ENCODE peak calls at places on chromosomes 3 and 15, in five cellular contexts. M is testis; E is stomach; Q is CD8-positive, alpha-beta memory T cell; V is aorta. R is an unnamed sample.

GRCh38 chr15:84648539-84648938 is 5.5 kb downstream of the WDR73 start:
- DNase-seq in M (peak; percentile 54), E (no peak), Q (no peak), V (peak; percentile 68), R (no peak)

GRCh38 chr15:34336333-34336732 is 1.2 kb downstream of the SLC12A6 start:
- DNase-seq in M (no peak), E (no peak), Q (no peak), V (no peak), R (no peak)

GRCh38 chr3:155356594-155357370 is 63.3 kb upstream of the STRIT1 start:
- DNase-seq in M (no peak), E (no peak), Q (no peak), V (no peak), R (no peak)

GRCh38 chr3:143249014-143249413 is 129.4 kb downstream of the CHST2 start:
- DNase-seq in M (no peak), E (no peak), Q (no peak), V (no peak), R (no peak)

GRCh38 chr3:187743195-187744141 is 1.8 kb downstream of the BCL6 start:
- DNase-seq in M (peak; percentile 79), E (peak; percentile 63), Q (no peak), V (peak; percentile 86), R (no peak)

GRCh38 chr15:45101749-45102148 is 12.2 kb downstream of the DUOX2 start:
- DNase-seq in M (no peak), E (no peak), Q (no peak), V (no peak), R (no peak)

GRCh38 chr3:28081533-28081947 is 159.9 kb upstream of the CMC1 start:
- DNase-seq in M (no peak), E (no peak), Q (no peak), V (no peak), R (no peak)

GRCh38 chr3:186871403-186871924 is 29.0 kb downstream of the ADIPOQ start:
- DNase-seq in M (no peak), E (no peak), Q (no peak), V (no peak), R (no peak)

GRCh38 chr15:27589260-27589659 is 509.9 kb downstream of the OCA2 start:
- DNase-seq in M (no peak), E (no peak), Q (no peak), V (no peak), R (no peak)

GRCh38 chr15:76936671-76937070 is 5.1 kb downstream of the RCN2 start:
- DNase-seq in M (no peak), E (no peak), Q (no peak), V (no peak), R (no peak)

GRCh38 chr3:148269816-148270215 is 427.9 kb upstream of the AGTR1 start:
- DNase-seq in M (no peak), E (no peak), Q (no peak), V (no peak), R (no peak)

GRCh38 chr3:126557761-126558160 is 971 bp downstream of the C3orf22 start:
- DNase-seq in M (peak; percentile 11), E (peak; percentile 2), Q (no peak), V (peak; percentile 10), R (no peak)

GRCh38 chr3:126127452-126127851 is 43.5 kb upstream of the SLC41A3 start:
- DNase-seq in M (no peak), E (peak; percentile 9), Q (no peak), V (peak; percentile 31), R (no peak)

GRCh38 chr3:107514453-107514852 is 8.3 kb upstream of the BBX start:
- DNase-seq in M (no peak), E (no peak), Q (no peak), V (no peak), R (no peak)

GRCh38 chr3:180516368-180516767 is 85.6 kb upstream of the TTC14 start:
- DNase-seq in M (no peak), E (no peak), Q (no peak), V (peak; percentile 26), R (no peak)

GRCh38 chr3:43838009-43838758 is 147.4 kb downstream of the ABHD5 start:
- DNase-seq in M (no peak), E (no peak), Q (no peak), V (no peak), R (no peak)

GRCh38 chr3:127739347-127740135 is 66.8 kb downstream of the ABTB1 start:
- DNase-seq in M (no peak), E (no peak), Q (no peak), V (no peak), R (no peak)

GRCh38 chr3:93969997-93970396 is 3.7 kb downstream of the PROS1 start:
- DNase-seq in M (no peak), E (no peak), Q (no peak), V (no peak), R (no peak)

GRCh38 chr3:38655708-38656300 is 6.3 kb upstream of the SCN5A start:
- DNase-seq in M (no peak), E (no peak), Q (no peak), V (no peak), R (no peak)

GRCh38 chr15:34953851-34954250 is 15.7 kb downstream of the AQR start:
- DNase-seq in M (no peak), E (no peak), Q (no peak), V (no peak), R (no peak)

GRCh38 chr15:68412218-68412617 is 19.7 kb downstream of the ITGA11 start:
- DNase-seq in M (peak; percentile 2), E (no peak), Q (no peak), V (no peak), R (no peak)

DNA sequence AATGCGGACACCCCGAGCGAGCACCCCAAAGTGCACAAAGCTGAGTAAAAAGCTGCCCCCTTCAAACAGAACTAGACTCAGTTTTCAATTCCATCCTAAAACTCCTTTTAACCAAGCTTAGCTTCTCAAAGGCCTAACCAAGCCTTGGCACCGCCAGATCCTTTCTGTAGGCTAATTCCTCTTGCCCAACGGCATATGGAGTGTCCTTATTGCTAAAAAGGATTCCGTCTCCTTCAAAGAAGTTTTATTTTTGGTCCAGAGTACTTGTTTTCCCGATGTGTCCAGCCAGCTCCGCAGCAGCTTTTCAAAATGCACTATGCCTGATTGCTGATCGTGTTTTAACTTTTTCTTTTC is 5.3 kb downstream of the BHLHE40 start:
- DNase-seq in M (no peak), E (no peak), Q (no peak), V (no peak), R (no peak)
- H3K4me3 ChIP-seq in M (no peak overlapping the region), E (peak overlapping the region; percentile 19), Q (peak overlapping the region; percentile 47), V (no peak overlapping the region), R (peak overlapping the region; percentile 16)

GRCh38 chr15:55282284-55282833 is 7.3 kb downstream of the RAB27A start:
- DNase-seq in M (peak; percentile 70), E (no peak), Q (peak; percentile 11), V (no peak), R (no peak)

GRCh38 chr15:55277715-55278114 is 11.9 kb downstream of the RAB27A start:
- DNase-seq in M (no peak), E (no peak), Q (no peak), V (no peak), R (no peak)

GRCh38 chr15:55281517-55282227 is 7.9 kb downstream of the RAB27A start:
- DNase-seq in M (no peak), E (no peak), Q (no peak), V (no peak), R (no peak)

GRCh38 chr15:55279100-55279745 is 10.4 kb downstream of the RAB27A start:
- DNase-seq in M (no peak), E (no peak), Q (no peak), V (no peak), R (no peak)

GRCh38 chr15:55279746-55280351 is 9.8 kb downstream of the RAB27A start:
- DNase-seq in M (no peak), E (no peak), Q (peak; percentile 49), V (no peak), R (peak; percentile 39)
- H3K4me1 ChIP-seq in M (peaks cover 4% of the 10 kb centered on the region), E (peaks cover 43% of the 10 kb centered on the region), Q (peaks cover 90% of the 10 kb centered on the region), V (peaks cover 1% of the 10 kb centered on the region), R (peaks cover 64% of the 10 kb centered on the region)

GRCh38 chr15:94777037-94777436 is 545.7 kb downstream of the MCTP2 start:
- DNase-seq in M (no peak), E (no peak), Q (no peak), V (no peak), R (no peak)

GRCh38 chr15:94780108-94780507 is 548.7 kb downstream of the MCTP2 start:
- DNase-seq in M (no peak), E (no peak), Q (no peak), V (no peak), R (no peak)
- H3K27ac ChIP-seq in M (no peak overlapping the region), E (no peak overlapping the region), Q (no peak overlapping the region), V (no peak overlapping the region), R (no peak overlapping the region)

GRCh38 chr3:177194319-177194718 is 3.0 kb downstream of the TBL1XR1 start:
- DNase-seq in M (no peak), E (no peak), Q (no peak), V (no peak), R (no peak)

GRCh38 chr3:177195242-177195940 is 1.9 kb downstream of the TBL1XR1 start:
- DNase-seq in M (peak; percentile 37), E (no peak), Q (no peak), V (no peak), R (no peak)

GRCh38 chr3:177191108-177191779 is 6.0 kb downstream of the TBL1XR1 start:
- DNase-seq in M (no peak), E (no peak), Q (no peak), V (no peak), R (no peak)

GRCh38 chr3:177195941-177196472 is 1.3 kb downstream of the TBL1XR1 start:
- DNase-seq in M (peak; percentile 27), E (no peak), Q (no peak), V (no peak), R (no peak)

GRCh38 chr3:177193706-177194268 is 3.5 kb downstream of the TBL1XR1 start:
- DNase-seq in M (no peak), E (no peak), Q (no peak), V (no peak), R (no peak)
- H3K4me3 ChIP-seq in M (no peak overlapping the region), E (no peak overlapping the region), Q (peak overlapping the region; percentile 92), V (peak overlapping the region; percentile 23), R (peak overlapping the region; percentile 97)

DNA sequence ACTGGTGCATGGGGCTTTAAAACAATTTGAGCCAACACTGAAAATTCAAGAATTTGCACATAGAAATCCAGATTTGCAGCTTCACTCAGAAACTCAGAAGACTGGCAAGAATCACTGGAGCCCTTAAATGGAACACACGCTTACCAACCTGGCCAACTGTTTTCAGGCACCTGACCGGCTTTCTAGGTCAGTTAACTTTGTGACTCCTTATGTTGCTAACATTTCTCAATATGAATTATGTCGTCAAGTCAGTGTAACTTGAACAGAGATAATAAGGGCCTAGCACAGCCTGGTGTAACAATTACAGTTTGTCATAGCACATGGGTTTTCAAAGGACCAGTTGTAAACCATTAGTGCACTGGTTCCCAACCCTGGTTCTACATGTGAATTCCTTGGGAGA is 6.8 kb downstream of the CERS3 start:
- DNase-seq in M (no peak), E (no peak), Q (no peak), V (no peak), R (no peak)
- H3K4me1 ChIP-seq in M (peaks cover 3% of the 10 kb centered on the region), E (no peaks in the 10 kb centered on the region), Q (peaks cover 19% of the 10 kb centered on the region), V (no peaks in the 10 kb centered on the region), R (peaks cover 14% of the 10 kb centered on the region)

R was measured in effector memory CD4-positive, alpha-beta T cell.